ENCODE peak calls at places on chromosomes 7 and 10, in nine cellular contexts. P, N, Y, H, S, J, X, T and A are unnamed samples.

GRCh38 chr7:36138209-36138608 is 14.8 kb upstream of the EEPD1 start:
- DNase-seq in Y (no peak), H (no peak), J (no peak), S (no peak), N (no peak), P (no peak), T (no peak), X (no peak), A (no peak)

GRCh38 chr10:75655791-75656451 is 224.5 kb downstream of the LRMDA start:
- DNase-seq in N (no peak), X (no peak), T (no peak), P (no peak), H (no peak), Y (peak; percentile 5), S (peak; percentile 84), J (peak; percentile 58), A (peak; percentile 72)

GRCh38 chr7:73539709-73540108 is 17.6 kb upstream of the BAZ1B start:
- DNase-seq in T (no peak), N (no peak), H (no peak), S (no peak), Y (no peak), J (no peak), X (no peak), P (no peak), A (no peak)

GRCh38 chr10:79904671-79905321 is 44.1 kb downstream of the SFTPD start:
- DNase-seq in J (peak; percentile 68), X (no peak), N (no peak), Y (peak; percentile 62), H (peak; percentile 85), S (no peak), P (peak; percentile 42), T (no peak), A (peak; percentile 64)

GRCh38 chr10:77111611-77112550 is 525.7 kb downstream of the KCNMA1 start:
- DNase-seq in H (peak; percentile 74), Y (peak; percentile 83), P (peak; percentile 34), J (peak; percentile 80), X (peak; percentile 70), S (peak; percentile 86), T (peak; percentile 66), N (peak; percentile 13), A (peak; percentile 88)

GRCh38 chr7:135391514-135391913 is 118.4 kb downstream of the CNOT4 start:
- DNase-seq in N (no peak), T (no peak), S (no peak), Y (no peak), J (no peak), H (no peak), X (no peak), P (no peak), A (no peak)

GRCh38 chr7:128838981-128839731 is 8.9 kb downstream of the FLNC start:
- DNase-seq in X (no peak), J (no peak), H (no peak), Y (no peak), S (no peak), P (no peak), N (no peak), T (no peak), A (no peak)

GRCh38 chr10:109992485-109992884 is 15.3 kb upstream of the ADD3 start:
- DNase-seq in J (peak; percentile 84), Y (peak; percentile 62), P (no peak), X (no peak), T (peak; percentile 39), S (no peak), H (no peak), N (no peak), A (peak; percentile 71)

DNA sequence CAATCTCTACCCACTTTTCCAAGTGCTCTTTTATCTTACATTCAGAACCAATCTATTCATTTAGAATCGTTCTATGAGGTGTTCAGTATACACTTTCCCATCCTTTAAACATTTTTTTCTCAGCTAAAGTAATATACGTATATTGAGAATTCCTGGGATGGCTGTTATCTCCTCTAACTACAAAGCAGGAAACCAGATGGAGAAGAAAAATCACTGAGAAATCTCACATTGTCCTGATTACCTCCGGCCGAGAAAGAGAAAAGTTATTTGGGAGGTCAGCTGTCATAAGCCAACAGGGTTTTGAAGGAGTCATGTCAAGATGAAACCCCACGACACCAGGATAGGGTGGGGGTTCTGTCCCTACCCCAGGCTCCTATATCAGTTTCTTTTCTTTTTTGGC is 99.2 kb upstream of the KDM7A start:
- DNase-seq in P (no peak), N (no peak), X (no peak), S (no peak), H (no peak), Y (no peak), T (no peak), J (no peak), A (no peak)
- H3K4me3 ChIP-seq in P (no peak overlapping the region), N (no peak overlapping the region), X (no peak overlapping the region), S (no peak overlapping the region), H (no peak overlapping the region), Y (no peak overlapping the region), T (no peak overlapping the region), J (no peak overlapping the region), A (no peak overlapping the region)

GRCh38 chr7:137989590-137989989 is 12.3 kb downstream of the CREB3L2 start:
- DNase-seq in Y (no peak), J (no peak), P (no peak), X (no peak), N (no peak), H (no peak), S (no peak), T (no peak), A (no peak)

GRCh38 chr7:137987968-137988367 is 13.9 kb downstream of the CREB3L2 start:
- DNase-seq in Y (no peak), N (peak; percentile 61), X (no peak), T (no peak), J (no peak), H (no peak), P (peak; percentile 78), S (no peak), A (no peak)

GRCh38 chr7:137987563-137987962 is 14.3 kb downstream of the CREB3L2 start:
- DNase-seq in J (no peak), Y (no peak), S (no peak), T (no peak), N (no peak), X (no peak), P (no peak), H (no peak), A (no peak)

GRCh38 chr7:137990251-137990901 is 11.5 kb downstream of the CREB3L2 start:
- DNase-seq in P (no peak), J (peak; percentile 94), X (peak; percentile 85), Y (peak; percentile 94), N (no peak), H (no peak), S (peak; percentile 78), T (peak; percentile 86), A (peak; percentile 93)

DNA sequence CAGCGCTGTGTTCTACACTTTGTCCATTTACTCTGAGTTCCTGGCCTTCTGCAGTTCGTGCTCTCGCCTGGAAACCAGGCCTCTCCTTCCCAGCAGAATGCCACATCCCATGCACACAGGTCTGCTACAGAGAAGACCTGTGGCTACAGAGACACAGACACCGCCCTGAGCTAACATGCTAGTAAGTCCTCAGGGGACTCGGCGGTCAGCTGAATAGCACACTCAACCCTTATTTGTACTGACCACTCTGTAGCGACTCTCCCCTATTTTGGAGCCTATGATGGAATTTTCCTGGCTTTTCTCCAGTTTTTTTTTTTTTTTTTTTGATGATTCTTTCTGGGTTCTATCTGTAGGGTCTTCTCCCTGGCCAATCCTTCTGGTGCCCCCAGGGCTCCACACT is 12.8 kb downstream of the CREB3L2 start:
- DNase-seq in J (no peak), X (no peak), Y (no peak), S (no peak), P (no peak), T (no peak), N (no peak), H (no peak), A (no peak)
- TF ChIP-seq CTCF in J (no peak), X (no peak), Y (no peak), S (no peak), P (no peak), T (no peak), N (no peak), H (no peak), A (no peak)

GRCh38 chr10:482036-482435 is 207.4 kb downstream of the DIP2C start:
- DNase-seq in Y (no peak), T (no peak), X (no peak), J (no peak), S (no peak), H (no peak), N (no peak), P (no peak), A (no peak)

GRCh38 chr10:478471-479245 is 210.8 kb downstream of the DIP2C start:
- DNase-seq in Y (no peak), S (no peak), T (no peak), N (no peak), H (no peak), P (no peak), J (no peak), X (no peak), A (no peak)

GRCh38 chr10:480928-481551 is 208.4 kb downstream of the DIP2C start:
- DNase-seq in N (no peak), H (no peak), J (peak; percentile 49), Y (peak; percentile 42), T (no peak), X (no peak), S (no peak), P (no peak), A (no peak)

GRCh38 chr10:481636-482035 is 207.8 kb downstream of the DIP2C start:
- DNase-seq in P (no peak), X (no peak), N (no peak), H (no peak), S (no peak), Y (no peak), J (no peak), T (no peak), A (no peak)

GRCh38 chr10:480498-480927 is 209.0 kb downstream of the DIP2C start:
- DNase-seq in J (no peak), H (no peak), S (no peak), X (no peak), Y (no peak), N (no peak), T (no peak), P (no peak), A (no peak)
- H3K4me3 ChIP-seq in J (no peak overlapping the region), H (no peak overlapping the region), S (no peak overlapping the region), X (no peak overlapping the region), Y (no peak overlapping the region), N (no peak overlapping the region), T (no peak overlapping the region), P (no peak overlapping the region), A (no peak overlapping the region)

GRCh38 chr10:30500534-30500933 is 66.5 kb downstream of the MAP3K8 start:
- DNase-seq in X (no peak), S (no peak), T (no peak), Y (no peak), P (no peak), J (no peak), N (no peak), H (no peak), A (no peak)

GRCh38 chr10:30499816-30500215 is 65.8 kb downstream of the MAP3K8 start:
- DNase-seq in N (no peak), H (no peak), X (no peak), J (no peak), Y (no peak), P (no peak), T (no peak), S (no peak), A (no peak)

GRCh38 chr10:30503700-30504462 is 69.9 kb downstream of the MAP3K8 start:
- DNase-seq in N (no peak), Y (no peak), P (no peak), X (no peak), S (no peak), H (no peak), J (peak; percentile 71), T (no peak), A (no peak)

GRCh38 chr10:30502266-30503058 is 68.5 kb downstream of the MAP3K8 start:
- DNase-seq in Y (peak; percentile 35), S (no peak), T (no peak), N (no peak), J (peak; percentile 39), P (peak; percentile 90), H (no peak), X (no peak), A (no peak)

DNA sequence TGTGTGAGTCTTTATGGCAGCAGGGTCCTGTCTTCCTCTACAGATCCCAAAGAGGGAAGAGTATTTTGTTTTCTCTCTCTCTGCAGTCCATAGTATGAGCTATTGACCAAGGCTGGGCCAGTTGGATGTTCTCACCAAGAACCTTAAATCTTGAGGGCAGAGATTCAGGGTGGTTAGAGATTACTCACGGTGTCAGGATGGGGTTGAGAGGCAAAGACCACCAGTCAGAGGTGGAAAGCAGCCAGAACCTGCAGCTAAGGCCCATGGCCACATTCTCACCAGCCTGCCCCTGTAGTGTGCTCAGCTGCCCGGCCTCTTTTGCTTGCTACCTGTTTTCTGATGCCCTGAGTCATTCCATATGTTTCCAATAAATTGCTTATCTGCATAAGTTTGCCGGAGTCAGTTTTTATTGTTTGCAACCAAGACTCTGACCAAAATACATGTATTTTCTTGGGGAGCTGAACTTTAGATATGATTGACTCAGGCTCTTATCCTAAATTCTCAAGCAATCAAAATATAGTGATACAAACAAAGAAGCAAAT is 67.0 kb downstream of the MAP3K8 start:
- DNase-seq in J (no peak), N (no peak), H (no peak), S (no peak), Y (no peak), X (no peak), T (no peak), P (no peak), A (no peak)
- TF ChIP-seq CTCF in J (no peak), N (no peak), H (no peak), S (no peak), Y (no peak), X (no peak), T (no peak), P (no peak), A (no peak)